ENCODE peak calls at places on chromosomes 12 and 14, in four cellular contexts. K is GM10248; N is CD4-positive, alpha-beta memory T cell; B is kidney epithelial cell. C is an unnamed sample.

GRCh38 chr12:1347294-1347693 is 247.1 kb downstream of the FBXL14 start:
- DNase-seq in B (no peak), K (no peak), N (no peak), C (no peak)

GRCh38 chr12:89163918-89164317 is 188.4 kb downstream of the DUSP6 start:
- DNase-seq in N (no peak), K (no peak), B (no peak), C (no peak)

GRCh38 chr12:99767809-99768208 is 120.3 kb downstream of the GARIN6 start:
- DNase-seq in K (peak; percentile 13), B (no peak), N (no peak), C (peak; percentile 3)

GRCh38 chr12:22467190-22467589 is 77.2 kb downstream of the C2CD5 start:
- DNase-seq in K (no peak), B (peak; percentile 53), N (no peak), C (no peak)

GRCh38 chr14:74511966-74512365 is 18.4 kb downstream of the ISCA2 start:
- DNase-seq in B (no peak), N (no peak), K (no peak), C (no peak)

GRCh38 chr14:54603362-54603761 is 36.4 kb downstream of the SAMD4A start:
- DNase-seq in N (no peak), B (no peak), K (no peak), C (no peak)

GRCh38 chr12:58314610-58315009 is 373.2 kb downstream of the ATP23 start:
- DNase-seq in B (no peak), N (no peak), K (no peak), C (no peak)

GRCh38 chr12:119695034-119695433 is 27.1 kb downstream of the PRKAB1 start:
- DNase-seq in N (no peak), K (no peak), B (no peak), C (peak; percentile 10)

GRCh38 chr12:102059343-102059742 is 2.4 kb downstream of the WASHC3 start:
- DNase-seq in B (no peak), N (peak; percentile 57), K (no peak), C (no peak)

GRCh38 chr12:13211191-13211858 is 14.8 kb downstream of the EMP1 start:
- DNase-seq in K (no peak), N (no peak), B (no peak), C (no peak)

GRCh38 chr12:29867823-29868222 is 84.1 kb upstream of the TMTC1 start:
- DNase-seq in K (no peak), N (no peak), B (no peak), C (no peak)

GRCh38 chr12:90826031-90826430 is 128.9 kb downstream of the CCER1 start:
- DNase-seq in B (no peak), N (no peak), K (no peak), C (no peak)

GRCh38 chr12:102907918-102908317 is 9.1 kb downstream of the PAH start:
- DNase-seq in K (no peak), B (no peak), N (no peak), C (no peak)

GRCh38 chr14:104718871-104719270 is 5.2 kb upstream of the ADSS1 start:
- DNase-seq in K (no peak), N (no peak), B (no peak), C (no peak)

GRCh38 chr14:65840118-65840751 is 427.7 kb downstream of the FUT8 start:
- DNase-seq in B (no peak), K (no peak), N (no peak), C (no peak)

GRCh38 chr14:101519090-101519489 is 42.2 kb upstream of the DIO3 start:
- DNase-seq in B (no peak), K (no peak), N (no peak), C (no peak)

GRCh38 chr12:48004039-48004940 is at the start of gene COL2A1:
- DNase-seq in K (no peak), B (no peak), N (no peak), C (peak; percentile 10)

GRCh38 chr12:48125985-48126384 is 6.8 kb downstream of the PFKM start:
- DNase-seq in N (no peak), K (no peak), B (no peak), C (no peak)

GRCh38 chr14:51715742-51716141 is 64.0 kb downstream of the FRMD6 start:
- DNase-seq in N (no peak), B (no peak), K (no peak), C (no peak)

GRCh38 chr12:44428825-44429224 is 447.3 kb downstream of the NELL2 start:
- DNase-seq in N (no peak), B (no peak), K (no peak), C (no peak)

GRCh38 chr12:113424915-113425823 is 3.0 kb downstream of the SDSL start:
- DNase-seq in K (peak; percentile 73), B (no peak), N (peak; percentile 32), C (peak; percentile 48)

GRCh38 chr12:76329163-76329562 is 19.1 kb downstream of the BBS10 start:
- DNase-seq in N (no peak), K (no peak), B (no peak), C (peak; percentile 68)

GRCh38 chr14:85415015-85415712 is 114.8 kb upstream of the FLRT2 start:
- DNase-seq in K (no peak), B (peak; percentile 62), N (no peak), C (peak; percentile 69)

GRCh38 chr12:41106315-41106714 is 81.8 kb upstream of the PDZRN4 start:
- DNase-seq in B (no peak), K (no peak), N (no peak), C (no peak)

C was measured in HTR-8/SVneo.